ENCODE peak calls at places on chromosomes 13 and 19, in seven cellular contexts. A is left lung; T is coronary artery; U is fibroblast of mammary gland; B is CD8-positive, alpha-beta T cell; Q is cardiac muscle cell; Z is adrenal gland. R is an unnamed sample.

GRCh38 chr19:16066611-16067104 is 9.6 kb upstream of the TPM4 start:
- DNase-seq in A (no peak), T (no peak), U (peak), B (peak), Q (no peak), Z (peak), R (no peak)

GRCh38 chr13:23946900-23947299 is 49.6 kb upstream of the C1QTNF9B start:
- DNase-seq in A (no peak), T (no peak), U (no peak), B (no peak), Q (no peak), Z (no peak), R (no peak)

GRCh38 chr13:36173923-36174322 is 40.4 kb downstream of the SOHLH2 start:
- DNase-seq in A (no peak), T (no peak), U (no peak), B (no peak), Q (no peak), Z (no peak), R (no peak)

GRCh38 chr19:33064778-33065550 is at the start of gene RHPN2:
- DNase-seq in A (peak), T (no peak), U (peak), B (peak), Q (peak), Z (no peak), R (peak)

GRCh38 chr13:24039621-24040475 is 120.7 kb upstream of the SPATA13 start:
- DNase-seq in A (no peak), T (no peak), U (no peak), B (no peak), Q (no peak), Z (no peak), R (no peak)

GRCh38 chr13:48231080-48231479 is 1.9 kb upstream of the ITM2B start:
- DNase-seq in A (no peak), T (no peak), U (no peak), B (no peak), Q (no peak), Z (no peak), R (no peak)

GRCh38 chr19:1125601-1126533 is 22.1 kb downstream of the GPX4 start:
- DNase-seq in A (no peak), T (no peak), U (peak), B (no peak), Q (no peak), Z (no peak), R (no peak)

GRCh38 chr19:36973021-36973843 is 57.1 kb downstream of the ZNF568 start:
- DNase-seq in A (peak), T (peak), U (peak), B (peak), Q (peak), Z (peak), R (peak)

GRCh38 chr13:83065136-83065535 is 817.1 kb downstream of the SLITRK1 start:
- DNase-seq in A (peak), T (peak), U (peak), B (no peak), Q (no peak), Z (peak), R (no peak)

GRCh38 chr19:38229585-38230073 is 5.6 kb upstream of the DPF1 start:
- DNase-seq in A (no peak), T (no peak), U (peak), B (peak), Q (peak), Z (peak), R (peak)

GRCh38 chr19:16836115-16836905 is 7.1 kb downstream of the SIN3B start:
- DNase-seq in A (peak), T (no peak), U (peak), B (no peak), Q (no peak), Z (peak), R (no peak)

GRCh38 chr13:41311607-41312500 is 787 bp downstream of the NAA16 start:
- DNase-seq in A (peak), T (peak), U (peak), B (peak), Q (peak), Z (peak), R (no peak)

GRCh38 chr19:49891393-49891792 is 5.3 kb downstream of the IL4I1 start:
- DNase-seq in A (no peak), T (no peak), U (no peak), B (no peak), Q (no peak), Z (no peak), R (no peak)

GRCh38 chr19:4984106-4984380 is 15.1 kb downstream of the KDM4B start:
- DNase-seq in A (no peak), T (no peak), U (no peak), B (no peak), Q (no peak), Z (no peak), R (no peak)

GRCh38 chr19:33514885-33515485 is 6.6 kb downstream of the PEPD start:
- DNase-seq in A (no peak), T (no peak), U (no peak), B (no peak), Q (no peak), Z (no peak), R (no peak)

GRCh38 chr19:40671404-40671803 is 19.0 kb downstream of the NUMBL start:
- DNase-seq in A (no peak), T (no peak), U (no peak), B (no peak), Q (no peak), Z (no peak), R (no peak)

GRCh38 chr19:51783373-51783772 is 11.6 kb upstream of the FPR3 start:
- DNase-seq in A (no peak), T (no peak), U (peak), B (no peak), Q (no peak), Z (no peak), R (no peak)

GRCh38 chr13:50375792-50376191 is 360.5 kb downstream of the KCNRG start:
- DNase-seq in A (no peak), T (no peak), U (peak), B (no peak), Q (no peak), Z (no peak), R (no peak)

GRCh38 chr19:44741841-44742352 is 6.6 kb upstream of the BCL3 start:
- DNase-seq in A (peak), T (peak), U (peak), B (no peak), Q (no peak), Z (peak), R (peak)

GRCh38 chr13:65504213-65504612 is 1725.9 kb downstream of the PCDH9 start:
- DNase-seq in A (no peak), T (no peak), U (no peak), B (no peak), Q (no peak), Z (no peak), R (no peak)

GRCh38 chr13:26881154-26881553 is 120.6 kb upstream of the GPR12 start:
- DNase-seq in A (no peak), T (no peak), U (peak), B (no peak), Q (no peak), Z (peak), R (no peak)

GRCh38 chr13:52665325-52665724 is 12.7 kb downstream of the SUGT1 start:
- DNase-seq in A (no peak), T (no peak), U (peak), B (no peak), Q (peak), Z (no peak), R (no peak)

GRCh38 chr19:51576850-51577249 is 5.8 kb downstream of the ZNF175 start:
- DNase-seq in A (no peak), T (no peak), U (no peak), B (no peak), Q (no peak), Z (no peak), R (no peak)

GRCh38 chr13:52739468-52740071 is at the start of gene CNMD:
- DNase-seq in A (no peak), T (no peak), U (no peak), B (no peak), Q (peak), Z (no peak), R (no peak)

GRCh38 chr19:11456659-11457058 is 21.2 kb downstream of the PRKCSH start:
- DNase-seq in A (no peak), T (no peak), U (no peak), B (no peak), Q (no peak), Z (no peak), R (no peak)

GRCh38 chr19:4488496-4488895 is 16.4 kb downstream of the HDGFL2 start:
- DNase-seq in A (no peak), T (no peak), U (no peak), B (no peak), Q (no peak), Z (no peak), R (peak)

GRCh38 chr19:8069116-8069973 is 16.8 kb downstream of the CCL25 start:
- DNase-seq in A (no peak), T (no peak), U (peak), B (no peak), Q (no peak), Z (no peak), R (no peak)

GRCh38 chr19:53333071-53333465 is 481 bp upstream of the ZNF845 start:
- DNase-seq in A (peak), T (peak), U (no peak), B (peak), Q (peak), Z (peak), R (no peak)

GRCh38 chr13:37446503-37446902 is 152.1 kb downstream of the POSTN start:
- DNase-seq in A (peak), T (no peak), U (peak), B (no peak), Q (peak), Z (no peak), R (peak)

DNA sequence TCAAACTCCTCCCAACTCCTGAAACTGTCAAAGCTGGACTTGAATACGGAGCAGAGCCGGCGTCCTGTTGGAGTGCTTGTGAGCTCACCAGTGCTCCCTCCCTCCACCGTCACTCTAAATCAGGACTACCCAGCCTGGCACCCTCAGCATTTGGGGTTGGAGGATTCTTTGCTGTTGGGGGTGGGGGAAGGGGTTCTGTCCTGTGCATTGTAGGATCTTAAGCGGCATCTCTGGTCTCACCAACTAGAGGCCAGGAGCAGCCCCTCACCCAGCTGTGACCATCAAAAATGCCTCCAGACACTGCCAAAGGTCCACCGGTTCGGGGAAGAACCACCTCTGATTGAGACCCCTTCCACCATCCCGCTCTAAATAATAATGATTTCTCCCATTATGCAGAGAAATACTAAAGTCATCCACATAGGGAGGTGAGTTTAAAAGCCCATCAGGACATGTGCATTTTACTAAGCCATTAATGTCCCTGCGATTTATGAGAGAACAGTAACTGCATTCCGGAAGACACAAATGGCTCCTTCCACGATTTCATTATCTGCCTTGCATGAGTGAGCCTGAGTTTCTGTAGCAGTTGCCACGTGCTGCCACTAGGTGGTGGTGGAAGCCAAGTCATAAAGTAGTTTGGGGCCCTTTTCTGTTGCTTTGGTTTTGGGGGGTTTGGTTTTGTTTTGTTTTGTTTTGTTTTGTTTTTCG is 16.1 kb upstream of the USP29 start:
- DNase-seq in A (peak), T (no peak), U (peak), B (peak), Q (peak), Z (peak), R (no peak)
- H3K4me3 ChIP-seq in A (peak), T (peak), U (no peak), B (peak), Q (no peak), Z (no peak), R (no peak)

DNA sequence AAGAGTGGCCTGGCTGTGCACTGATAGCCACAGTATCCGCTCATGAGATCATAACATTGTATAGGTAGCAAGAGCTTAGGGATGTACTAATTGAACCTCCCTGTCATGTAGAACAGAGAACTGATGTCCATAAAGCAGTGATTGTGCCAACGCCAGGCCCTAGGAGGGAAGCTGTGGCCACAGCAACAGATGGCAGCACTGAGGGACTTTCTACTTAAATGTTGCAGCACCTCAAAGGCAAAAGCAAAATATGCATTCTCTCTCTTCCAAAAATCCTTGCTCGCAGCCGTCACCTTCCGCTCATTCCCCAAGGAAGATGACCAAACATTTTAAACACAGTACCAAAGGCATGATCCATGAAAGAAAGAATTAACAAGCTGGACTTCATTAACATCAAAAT is 32.3 kb downstream of the COL4A1 start:
- DNase-seq in A (no peak), T (no peak), U (no peak), B (no peak), Q (no peak), Z (peak), R (no peak)
- TF ChIP-seq CTCF in A (no peak), T (no peak), U (peak), B (no peak), Q (peak), Z (peak), R (peak)

DNA sequence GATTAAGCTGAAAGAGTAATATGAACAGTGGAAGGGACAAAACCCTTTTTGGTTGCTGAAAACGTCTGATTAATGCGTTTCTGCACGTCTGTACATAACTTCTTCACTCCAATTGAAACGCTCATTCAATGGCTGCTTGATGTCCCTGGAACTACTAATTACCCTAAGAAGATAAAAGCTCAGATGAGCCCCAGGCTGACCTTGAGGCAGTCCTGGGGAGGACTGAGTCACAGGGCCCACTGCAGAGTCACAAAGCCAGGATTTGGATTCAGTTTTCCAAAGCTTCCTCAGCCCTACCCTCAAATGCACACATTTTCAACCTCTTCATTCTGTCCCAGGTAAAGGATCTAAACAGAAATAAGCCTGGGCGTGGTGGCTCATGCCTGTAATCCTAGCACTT is 75.0 kb upstream of the FLT1 start:
- DNase-seq in A (no peak), T (no peak), U (no peak), B (no peak), Q (no peak), Z (no peak), R (no peak)
- H3K4me3 ChIP-seq in A (no peak), T (no peak), U (no peak), B (no peak), Q (no peak), Z (no peak), R (no peak)

GRCh38 chr19:14056741-14057356 is 5.0 kb downstream of the PALM3 start:
- DNase-seq in A (no peak), T (no peak), U (no peak), B (no peak), Q (no peak), Z (no peak), R (no peak)

GRCh38 chr19:14059652-14060155 is 2.2 kb downstream of the PALM3 start:
- DNase-seq in A (no peak), T (no peak), U (no peak), B (no peak), Q (no peak), Z (no peak), R (no peak)

GRCh38 chr19:14058182-14059092 is 3.4 kb downstream of the PALM3 start:
- DNase-seq in A (no peak), T (no peak), U (no peak), B (no peak), Q (no peak), Z (no peak), R (no peak)

GRCh38 chr19:14061081-14061749 is 661 bp downstream of the PALM3 start:
- DNase-seq in A (no peak), T (no peak), U (no peak), B (no peak), Q (no peak), Z (no peak), R (no peak)

DNA sequence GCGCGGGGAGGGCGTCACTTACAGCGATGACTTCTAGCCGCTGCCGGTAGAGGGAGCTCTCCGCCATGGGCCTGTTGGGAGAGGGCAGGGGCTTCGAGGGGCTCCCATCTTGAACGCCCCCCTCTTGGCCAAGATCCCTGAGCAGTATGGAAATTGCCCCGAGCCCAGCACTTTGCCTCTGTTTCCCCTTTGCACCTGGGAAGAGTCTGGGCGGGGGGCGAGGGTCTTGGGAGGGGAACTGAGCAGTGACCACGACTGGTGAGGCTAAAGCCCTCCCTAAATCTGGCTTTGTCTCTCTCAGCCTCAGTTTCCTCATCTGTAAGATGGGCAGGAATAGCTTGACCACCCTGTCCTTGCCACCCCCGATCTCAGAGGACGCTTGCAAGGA is 2.8 kb downstream of the PALM3 start:
- DNase-seq in A (no peak), T (no peak), U (no peak), B (peak), Q (peak), Z (no peak), R (no peak)
- TF ChIP-seq CTCF in A (peak), T (no peak), U (peak), B (peak), Q (peak), Z (peak), R (peak)

GRCh38 chr13:67833564-67833963 is 603.4 kb upstream of the PCDH9 start:
- DNase-seq in A (no peak), T (no peak), U (no peak), B (no peak), Q (no peak), Z (no peak), R (no peak)

GRCh38 chr13:67827992-67828391 is 597.9 kb upstream of the PCDH9 start:
- DNase-seq in A (no peak), T (no peak), U (no peak), B (no peak), Q (no peak), Z (no peak), R (no peak)

DNA sequence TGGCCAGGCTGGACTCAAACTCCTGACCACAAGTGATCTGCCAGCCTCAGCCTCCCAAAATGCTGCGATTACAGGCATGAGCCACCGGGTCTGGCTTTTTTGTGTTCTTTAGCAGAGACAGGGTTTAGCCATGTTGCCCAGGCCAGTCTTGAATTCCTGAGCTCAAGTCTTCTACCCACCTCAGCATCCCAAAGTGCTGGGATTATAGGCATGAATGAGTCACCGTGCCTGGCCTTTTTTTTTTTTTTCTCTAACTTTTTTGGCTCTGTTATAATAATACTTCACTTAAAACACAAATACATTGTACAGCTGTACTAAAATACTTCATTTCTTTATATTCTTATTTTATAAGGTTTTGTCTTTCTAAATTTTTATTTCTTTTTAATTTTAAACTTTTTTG is 599.5 kb upstream of the PCDH9 start:
- DNase-seq in A (no peak), T (no peak), U (no peak), B (no peak), Q (no peak), Z (no peak), R (no peak)
- H3K4me3 ChIP-seq in A (no peak), T (no peak), U (no peak), B (no peak), Q (no peak), Z (no peak), R (no peak)

GRCh38 chr13:81872581-81872980 is 1531.7 kb upstream of the SPRY2 start:
- DNase-seq in A (no peak), T (no peak), U (no peak), B (no peak), Q (peak), Z (no peak), R (no peak)
- TF ChIP-seq CTCF in A (no peak), T (no peak), U (no peak), B (no peak), Q (no peak), Z (no peak), R (peak)

DNA sequence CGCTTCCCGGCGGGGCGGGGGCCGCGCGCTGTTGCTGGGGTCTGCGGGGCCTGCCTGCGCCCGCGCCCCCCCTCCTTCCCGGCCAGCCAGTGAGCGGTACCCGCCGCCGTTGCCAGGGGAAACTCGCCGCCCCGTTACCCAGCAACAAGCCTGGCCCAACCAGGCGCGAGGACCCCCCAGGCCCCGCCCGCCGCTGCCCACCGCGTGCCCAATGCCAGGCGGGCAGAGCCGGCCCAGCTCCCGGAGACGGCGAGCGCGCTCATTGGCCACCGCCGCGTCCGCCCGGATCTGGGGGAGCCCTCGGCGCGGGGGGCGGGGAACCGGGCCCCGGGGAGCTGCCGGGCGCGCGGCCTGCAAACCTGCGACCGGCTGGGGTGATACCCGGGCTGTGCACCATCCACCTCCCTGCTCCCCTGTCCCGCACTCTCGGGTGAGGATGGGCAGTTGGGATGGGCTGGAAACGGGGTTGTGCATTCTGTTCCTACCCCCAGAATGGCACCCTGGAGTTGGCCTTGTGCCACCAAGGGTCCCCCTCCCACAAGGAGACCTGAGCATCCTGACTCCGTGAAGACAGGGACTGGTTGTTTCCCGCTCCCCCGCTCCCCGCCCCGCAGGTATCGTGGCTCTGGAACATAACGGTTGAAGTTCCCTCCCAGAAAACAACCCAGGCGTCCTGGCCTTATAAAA is 8.8 kb upstream of the BBC3 start:
- DNase-seq in A (no peak), T (no peak), U (no peak), B (peak), Q (peak), Z (peak), R (no peak)
- H3K4me3 ChIP-seq in A (no peak), T (peak), U (no peak), B (peak), Q (peak), Z (no peak), R (peak)

DNA sequence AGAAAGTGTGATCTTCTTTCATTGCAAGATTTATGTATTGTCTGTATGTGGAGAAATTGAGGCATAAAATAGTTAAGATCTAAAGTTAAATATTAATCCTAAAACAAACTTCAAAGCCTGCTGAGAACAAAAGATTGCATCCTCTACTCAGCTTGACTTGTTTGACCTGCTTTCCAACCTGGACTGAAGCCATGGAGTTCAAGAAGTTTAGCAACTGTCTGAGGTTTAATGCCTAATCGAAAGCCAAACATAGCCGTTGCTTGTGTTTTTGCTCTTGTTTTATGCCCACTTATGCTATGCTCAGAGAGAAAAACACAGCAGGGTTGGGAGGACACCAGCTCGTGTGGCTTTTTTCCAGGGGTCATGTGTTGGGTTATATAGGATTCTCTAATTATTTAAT is 135.6 kb downstream of the NUFIP1 start:
- DNase-seq in A (no peak), T (no peak), U (peak), B (no peak), Q (no peak), Z (no peak), R (no peak)
- TF ChIP-seq CTCF in A (no peak), T (no peak), U (no peak), B (no peak), Q (no peak), Z (no peak), R (no peak)